ENCODE peak calls at places on chromosomes 3 and 15, in five cellular contexts. One of them, this sample, is unnamed.

GRCh38 chr3:10263549-10264363 is 15.5 kb downstream of the TATDN2 start:
- DNase-seq in Peyer's patch: no peak
- DNase-seq in H1: peak; percentile 81
- DNase-seq in upper lobe of left lung: peak; percentile 80
- DNase-seq in RWPE1: peak; percentile 43
- DNase-seq in this sample: no peak

GRCh38 chr15:50330921-50331320 is 24.1 kb downstream of the GABPB1 start:
- DNase-seq in H1: no peak
- DNase-seq in upper lobe of left lung: no peak
- DNase-seq in Peyer's patch: no peak
- DNase-seq in RWPE1: no peak
- DNase-seq in this sample: no peak

GRCh38 chr3:136042608-136043221 is 77.2 kb downstream of the PPP2R3A start:
- DNase-seq in RWPE1: peak; percentile 47
- DNase-seq in H1: no peak
- DNase-seq in Peyer's patch: no peak
- DNase-seq in upper lobe of left lung: no peak
- DNase-seq in this sample: peak; percentile 15

GRCh38 chr3:37898424-37898823 is 36.7 kb downstream of the CTDSPL start:
- DNase-seq in Peyer's patch: no peak
- DNase-seq in H1: no peak
- DNase-seq in upper lobe of left lung: no peak
- DNase-seq in RWPE1: no peak
- DNase-seq in this sample: no peak

GRCh38 chr15:31300208-31300661 is 26.4 kb upstream of the KLF13 start:
- DNase-seq in Peyer's patch: no peak
- DNase-seq in RWPE1: no peak
- DNase-seq in upper lobe of left lung: peak; percentile 52
- DNase-seq in H1: peak; percentile 37
- DNase-seq in this sample: no peak

GRCh38 chr3:14925729-14926591 is 21.4 kb upstream of the NR2C2 start:
- DNase-seq in H1: peak; percentile 58
- DNase-seq in upper lobe of left lung: no peak
- DNase-seq in RWPE1: peak; percentile 38
- DNase-seq in Peyer's patch: no peak
- DNase-seq in this sample: peak; percentile 47

GRCh38 chr3:5806192-5806591 is 618.7 kb downstream of the EDEM1 start:
- DNase-seq in RWPE1: no peak
- DNase-seq in Peyer's patch: no peak
- DNase-seq in upper lobe of left lung: no peak
- DNase-seq in H1: no peak
- DNase-seq in this sample: no peak

GRCh38 chr3:15273214-15273613 is 59.2 kb downstream of the SH3BP5 start:
- DNase-seq in H1: no peak
- DNase-seq in RWPE1: no peak
- DNase-seq in Peyer's patch: no peak
- DNase-seq in upper lobe of left lung: no peak
- DNase-seq in this sample: no peak

GRCh38 chr3:193933451-193933850 is 202.5 kb upstream of the HES1 start:
- DNase-seq in RWPE1: no peak
- DNase-seq in upper lobe of left lung: no peak
- DNase-seq in H1: no peak
- DNase-seq in Peyer's patch: no peak
- DNase-seq in this sample: no peak

GRCh38 chr3:78858910-78859309 is 908.9 kb downstream of the ROBO1 start:
- DNase-seq in Peyer's patch: no peak
- DNase-seq in RWPE1: no peak
- DNase-seq in upper lobe of left lung: no peak
- DNase-seq in H1: no peak
- DNase-seq in this sample: no peak

GRCh38 chr15:80932989-80933388 is 56.6 kb downstream of the MESD start:
- DNase-seq in Peyer's patch: no peak
- DNase-seq in upper lobe of left lung: no peak
- DNase-seq in H1: no peak
- DNase-seq in RWPE1: no peak
- DNase-seq in this sample: no peak

DNA sequence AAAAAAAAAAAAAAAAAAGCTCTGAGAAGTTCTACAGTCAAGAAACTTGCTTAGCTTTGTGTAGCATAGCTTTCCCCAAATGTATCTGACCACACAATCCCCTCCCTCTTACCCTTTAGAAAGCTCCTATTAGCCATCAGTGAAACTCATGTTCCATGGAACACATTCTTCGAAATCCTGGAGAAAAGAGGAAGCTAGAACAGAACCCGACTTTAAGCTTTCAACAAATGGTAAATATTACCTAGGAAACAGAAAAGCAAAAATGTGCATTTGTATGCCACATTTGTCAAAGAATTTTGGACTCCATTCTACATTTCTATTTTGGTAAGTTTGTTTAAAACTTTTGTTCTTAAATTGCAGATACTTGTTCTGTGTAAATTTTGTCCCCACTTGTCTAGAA is 17.4 kb upstream of the CRTC3 start:
- DNase-seq in RWPE1: no peak
- DNase-seq in H1: no peak
- DNase-seq in upper lobe of left lung: no peak
- DNase-seq in Peyer's patch: no peak
- DNase-seq in this sample: no peak
- H3K27ac ChIP-seq in RWPE1: no peak overlapping the region
- H3K27ac ChIP-seq in H1: no peak overlapping the region
- H3K27ac ChIP-seq in upper lobe of left lung: no peak overlapping the region
- H3K27ac ChIP-seq in Peyer's patch: no peak overlapping the region
- H3K27ac ChIP-seq in this sample: no peak overlapping the region

GRCh38 chr15:39584266-39584659 is 3.4 kb downstream of the THBS1 start:
- DNase-seq in RWPE1: no peak
- DNase-seq in Peyer's patch: no peak
- DNase-seq in H1: no peak
- DNase-seq in upper lobe of left lung: no peak
- DNase-seq in this sample: no peak

GRCh38 chr15:39582977-39583585 is 2.2 kb downstream of the THBS1 start:
- DNase-seq in Peyer's patch: no peak
- DNase-seq in H1: no peak
- DNase-seq in upper lobe of left lung: no peak
- DNase-seq in RWPE1: no peak
- DNase-seq in this sample: no peak

GRCh38 chr15:39582286-39582976 is 1.6 kb downstream of the THBS1 start:
- DNase-seq in Peyer's patch: no peak
- DNase-seq in H1: no peak
- DNase-seq in RWPE1: no peak
- DNase-seq in upper lobe of left lung: peak; percentile 69
- DNase-seq in this sample: no peak

GRCh38 chr15:39584662-39585393 is 3.9 kb downstream of the THBS1 start:
- DNase-seq in upper lobe of left lung: no peak
- DNase-seq in Peyer's patch: no peak
- DNase-seq in RWPE1: no peak
- DNase-seq in H1: no peak
- DNase-seq in this sample: no peak

DNA sequence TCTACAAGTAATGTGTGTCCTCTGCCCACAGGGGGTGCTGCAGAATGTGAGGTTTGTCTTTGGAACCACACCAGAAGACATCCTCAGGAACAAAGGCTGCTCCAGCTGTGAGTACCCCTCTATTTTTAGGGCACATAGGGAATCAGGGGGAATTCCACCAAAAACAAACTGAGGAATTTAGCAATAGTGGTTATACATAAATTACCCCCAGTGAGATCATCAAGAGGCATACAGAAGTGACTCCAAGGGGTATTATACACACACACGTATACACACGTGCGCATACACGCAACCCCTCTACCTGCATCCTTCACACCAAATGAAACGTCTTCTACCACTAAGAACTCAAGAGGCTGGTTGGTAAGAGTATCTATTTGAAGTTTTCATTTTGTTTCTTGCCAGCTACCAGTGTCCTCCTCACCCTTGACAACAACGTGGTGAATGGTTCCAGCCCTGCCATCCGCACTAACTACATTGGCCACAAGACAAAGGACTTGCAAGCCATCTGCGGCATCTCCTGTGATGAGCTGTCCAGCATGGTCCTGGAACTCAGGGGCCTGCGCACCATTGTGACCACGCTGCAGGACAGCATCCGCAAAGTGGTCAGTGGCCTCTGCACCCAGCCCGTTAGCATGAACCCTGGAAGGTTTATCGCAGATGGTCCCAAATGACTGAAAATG is 2.8 kb downstream of the THBS1 start:
- DNase-seq in upper lobe of left lung: no peak
- DNase-seq in H1: no peak
- DNase-seq in Peyer's patch: peak; percentile 58
- DNase-seq in RWPE1: peak; percentile 48
- DNase-seq in this sample: no peak
- TF ChIP-seq CTCF in upper lobe of left lung: no peak
- TF ChIP-seq CTCF in H1: peak; percentile 45
- TF ChIP-seq CTCF in Peyer's patch: peak; percentile 31
- TF ChIP-seq CTCF in RWPE1: no peak
- TF ChIP-seq CTCF in this sample: peak; percentile 52

GRCh38 chr3:30227571-30228301 is 378.7 kb upstream of the TGFBR2 start:
- DNase-seq in upper lobe of left lung: no peak
- DNase-seq in RWPE1: peak; percentile 20
- DNase-seq in Peyer's patch: no peak
- DNase-seq in H1: no peak
- DNase-seq in this sample: no peak
- H3K27ac ChIP-seq in upper lobe of left lung: peak overlapping the region; percentile 3
- H3K27ac ChIP-seq in RWPE1: no peak overlapping the region
- H3K27ac ChIP-seq in Peyer's patch: no peak overlapping the region
- H3K27ac ChIP-seq in H1: no peak overlapping the region
- H3K27ac ChIP-seq in this sample: no peak overlapping the region

DNA sequence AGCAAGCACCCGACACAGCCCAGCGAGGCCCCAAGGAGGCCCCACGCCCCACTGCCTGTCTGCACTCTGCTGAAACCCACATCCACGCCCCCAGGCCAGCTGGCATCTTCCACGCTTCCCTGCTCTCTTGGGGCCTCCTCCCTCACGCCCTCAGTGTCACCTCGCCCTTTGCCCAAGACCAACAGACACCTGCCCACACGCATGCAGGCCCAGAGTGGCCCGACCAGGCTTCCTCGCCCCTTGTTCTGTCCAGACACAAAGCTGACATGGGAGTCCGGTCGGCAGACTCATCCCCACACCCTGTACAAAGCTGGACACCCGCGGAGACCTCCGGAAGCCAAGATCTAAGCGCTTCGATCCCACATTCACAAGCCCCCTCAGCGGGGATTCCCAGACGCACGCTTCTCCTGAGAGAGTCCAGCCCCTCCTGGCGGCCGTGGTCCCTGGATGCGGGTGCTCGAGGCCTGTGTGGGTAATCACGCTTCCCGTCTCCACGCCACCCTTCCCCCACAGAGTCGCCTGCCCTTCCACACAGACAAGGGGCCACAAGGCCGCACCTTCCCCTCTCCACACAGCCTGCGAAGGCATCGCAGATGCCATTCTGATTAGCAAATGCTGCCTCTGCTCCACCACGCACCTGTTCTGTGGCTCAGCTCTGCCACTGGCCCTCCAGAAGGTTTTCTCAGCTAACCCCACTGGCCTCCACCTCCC is 176.6 kb downstream of the XXYLT1 start:
- DNase-seq in H1: no peak
- DNase-seq in RWPE1: no peak
- DNase-seq in Peyer's patch: no peak
- DNase-seq in upper lobe of left lung: no peak
- DNase-seq in this sample: no peak
- TF ChIP-seq CTCF in H1: no peak
- TF ChIP-seq CTCF in RWPE1: no peak
- TF ChIP-seq CTCF in Peyer's patch: no peak
- TF ChIP-seq CTCF in upper lobe of left lung: no peak
- TF ChIP-seq CTCF in this sample: no peak

GRCh38 chr3:124759666-124760401 is 29.6 kb downstream of the UMPS start:
- DNase-seq in H1: no peak
- DNase-seq in upper lobe of left lung: peak; percentile 46
- DNase-seq in Peyer's patch: no peak
- DNase-seq in RWPE1: no peak
- DNase-seq in this sample: no peak

GRCh38 chr3:124760601-124761000 is 30.3 kb downstream of the UMPS start:
- DNase-seq in upper lobe of left lung: no peak
- DNase-seq in RWPE1: peak; percentile 15
- DNase-seq in H1: no peak
- DNase-seq in Peyer's patch: no peak
- DNase-seq in this sample: no peak

GRCh38 chr3:124761935-124762334 is 31.7 kb downstream of the UMPS start:
- DNase-seq in upper lobe of left lung: no peak
- DNase-seq in Peyer's patch: no peak
- DNase-seq in H1: no peak
- DNase-seq in RWPE1: no peak
- DNase-seq in this sample: no peak

GRCh38 chr3:124762612-124763011 is 32.4 kb downstream of the UMPS start:
- DNase-seq in upper lobe of left lung: no peak
- DNase-seq in RWPE1: no peak
- DNase-seq in Peyer's patch: no peak
- DNase-seq in H1: no peak
- DNase-seq in this sample: no peak

GRCh38 chr3:124761250-124761796 is 31.1 kb downstream of the UMPS start:
- DNase-seq in H1: peak; percentile 91
- DNase-seq in Peyer's patch: peak; percentile 87
- DNase-seq in upper lobe of left lung: no peak
- DNase-seq in RWPE1: peak; percentile 63
- DNase-seq in this sample: peak; percentile 70
- H3K27ac ChIP-seq in H1: no peak overlapping the region
- H3K27ac ChIP-seq in Peyer's patch: no peak overlapping the region
- H3K27ac ChIP-seq in upper lobe of left lung: no peak overlapping the region
- H3K27ac ChIP-seq in RWPE1: no peak overlapping the region
- H3K27ac ChIP-seq in this sample: no peak overlapping the region

DNA sequence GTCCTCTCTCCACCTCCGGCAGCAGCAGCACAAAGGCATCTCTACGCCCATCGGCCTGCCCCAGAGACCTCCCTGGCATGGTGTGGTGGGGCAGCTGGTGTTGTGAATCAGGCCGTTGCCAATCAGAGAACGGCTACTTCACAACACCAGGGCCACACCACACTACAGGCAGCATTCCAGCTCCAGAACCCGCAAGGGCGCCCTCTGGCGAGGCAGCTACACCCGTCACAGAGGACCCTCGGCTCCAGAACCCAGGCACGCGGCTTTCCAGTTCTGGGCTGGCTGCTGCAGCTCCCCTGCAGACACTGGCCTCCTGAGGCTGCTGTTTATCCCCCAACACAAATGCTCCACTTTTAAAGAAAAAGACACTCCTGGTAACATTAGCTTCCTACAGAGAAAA is 127.5 kb upstream of the TOPAZ1 start:
- DNase-seq in H1: peak; percentile 89
- DNase-seq in Peyer's patch: peak; percentile 59
- DNase-seq in RWPE1: no peak
- DNase-seq in upper lobe of left lung: peak; percentile 81
- DNase-seq in this sample: no peak
- TF ChIP-seq CTCF in H1: peak; percentile 76
- TF ChIP-seq CTCF in Peyer's patch: peak; percentile 50
- TF ChIP-seq CTCF in RWPE1: no peak
- TF ChIP-seq CTCF in upper lobe of left lung: no peak
- TF ChIP-seq CTCF in this sample: peak; percentile 63